ENCODE peak calls at places on chromosomes 7 and 10, in nine cellular contexts. A, Z, V, F, T, O, W, N and X are unnamed samples.
A peak's percentile ranks its signal among the peaks of the same experiment; 100 is the strongest.

GRCh38 chr7:26653430-26653911 is 210.9 kb downstream of the SKAP2 start:
- DNase-seq in W (no peak), V (peak; percentile 9), T (no peak), F (no peak), N (no peak), A (no peak), Z (no peak), O (peak; percentile 45), X (peak; percentile 81)

GRCh38 chr7:73899731-73900142 is 38.8 kb downstream of the TMEM270 start:
- DNase-seq in T (no peak), Z (no peak), N (peak; percentile 92), A (peak; percentile 83), V (no peak), F (no peak), W (peak; percentile 69), O (no peak), X (no peak)

GRCh38 chr7:158742065-158742821 is 37.6 kb upstream of the NCAPG2 start:
- DNase-seq in T (no peak), V (no peak), N (peak; percentile 57), W (no peak), Z (no peak), F (no peak), A (no peak), O (no peak), X (no peak)

GRCh38 chr10:100847440-100847839 is 65.3 kb upstream of the SLF2 start:
- DNase-seq in V (no peak), N (no peak), F (no peak), Z (peak; percentile 40), W (no peak), T (no peak), A (no peak), O (no peak), X (no peak)

GRCh38 chr7:6637544-6638229 is 569 bp downstream of the ZNF316 start:
- DNase-seq in A (no peak), N (no peak), Z (peak; percentile 33), W (no peak), O (peak; percentile 18), T (peak; percentile 47), F (peak; percentile 82), V (peak; percentile 66), X (no peak)

GRCh38 chr10:78470267-78471103 is 436.8 kb downstream of the RPS24 start:
- DNase-seq in O (no peak), F (no peak), T (no peak), V (no peak), Z (no peak), W (no peak), A (no peak), N (peak; percentile 91), X (no peak)

GRCh38 chr7:28767356-28767755 is 190.8 kb downstream of the TRIL start:
- DNase-seq in A (no peak), W (no peak), O (no peak), F (no peak), V (no peak), Z (no peak), T (no peak), N (no peak), X (no peak)

GRCh38 chr10:118163227-118163626 is 116.5 kb upstream of the RAB11FIP2 start:
- DNase-seq in A (no peak), F (no peak), Z (no peak), V (no peak), W (no peak), N (no peak), T (no peak), O (no peak), X (no peak)

GRCh38 chr7:114481995-114482394 is 67.4 kb downstream of the FOXP2 start:
- DNase-seq in V (no peak), F (no peak), T (no peak), O (peak; percentile 1), N (no peak), A (no peak), W (no peak), Z (no peak), X (no peak)

GRCh38 chr7:95922191-95922590 is 149.8 kb downstream of the DYNC1I1 start:
- DNase-seq in O (no peak), W (no peak), N (no peak), T (no peak), Z (no peak), V (no peak), F (no peak), A (no peak), X (no peak)

GRCh38 chr7:42237891-42238531 is 1.0 kb upstream of the GLI3 start:
- DNase-seq in A (no peak), T (no peak), F (no peak), Z (no peak), W (no peak), V (peak; percentile 75), N (no peak), O (no peak), X (peak; percentile 68)

GRCh38 chr10:77993612-77994011 is 35.7 kb downstream of the POLR3A start:
- DNase-seq in F (no peak), Z (no peak), T (no peak), O (no peak), V (no peak), A (no peak), N (no peak), W (no peak), X (no peak)

GRCh38 chr7:86600506-86601290 is 43.0 kb upstream of the GRM3 start:
- DNase-seq in T (no peak), W (no peak), F (no peak), Z (no peak), N (no peak), O (no peak), A (no peak), V (peak; percentile 4), X (no peak)

GRCh38 chr7:117873056-117873932 is at the start of gene CTTNBP2:
- DNase-seq in W (no peak), Z (no peak), T (peak; percentile 30), N (no peak), A (peak; percentile 19), V (peak; percentile 78), O (peak; percentile 42), F (peak; percentile 1), X (peak; percentile 58)

GRCh38 chr10:80090120-80090519 is 11.7 kb downstream of the TMEM254 start:
- DNase-seq in F (no peak), T (no peak), O (no peak), W (no peak), Z (no peak), N (no peak), A (no peak), V (no peak), X (no peak)

GRCh38 chr10:31554556-31554955 is 235.5 kb downstream of the ZEB1 start:
- DNase-seq in T (no peak), Z (no peak), F (no peak), V (no peak), O (no peak), W (no peak), N (no peak), A (no peak), X (no peak)

GRCh38 chr7:57225666-57226065 is 93.4 kb upstream of the ZNF479 start:
- DNase-seq in F (no peak), O (no peak), V (no peak), W (no peak), A (no peak), N (no peak), Z (no peak), T (no peak), X (no peak)

GRCh38 chr10:680146-680545 is 9.3 kb downstream of the DIP2C start:
- DNase-seq in F (no peak), V (no peak), A (no peak), W (no peak), O (no peak), Z (no peak), T (no peak), N (peak; percentile 53), X (no peak)

GRCh38 chr7:19899517-19899916 is 126.1 kb upstream of the TMEM196 start:
- DNase-seq in W (no peak), T (no peak), V (no peak), Z (no peak), F (no peak), N (no peak), O (no peak), A (no peak), X (no peak)

GRCh38 chr10:60732240-60733188 is 45.8 kb upstream of the CDK1 start:
- DNase-seq in T (no peak), N (no peak), O (peak; percentile 61), V (peak; percentile 49), F (peak; percentile 25), W (no peak), Z (no peak), A (no peak), X (no peak)

GRCh38 chr10:101052285-101052684 is 9.5 kb upstream of the KAZALD1 start:
- DNase-seq in V (no peak), N (no peak), O (no peak), A (peak; percentile 42), W (peak; percentile 52), T (no peak), Z (no peak), F (no peak), X (no peak)

GRCh38 chr7:50208335-50208982 is 96.1 kb upstream of the IKZF1 start:
- DNase-seq in W (no peak), A (no peak), V (no peak), Z (no peak), T (no peak), F (no peak), O (no peak), N (peak; percentile 82), X (no peak)

GRCh38 chr10:95333997-95334792 is 43.4 kb upstream of the PDLIM1 start:
- DNase-seq in A (peak; percentile 51), N (no peak), V (no peak), O (peak; percentile 15), T (no peak), F (no peak), Z (no peak), W (peak; percentile 71), X (peak; percentile 88)

GRCh38 chr7:1647961-1648631 is 22.0 kb upstream of the ELFN1 start:
- DNase-seq in F (no peak), A (no peak), O (no peak), W (no peak), N (no peak), V (no peak), T (no peak), Z (no peak), X (no peak)

GRCh38 chr7:44636041-44636580 is 29.7 kb downstream of the OGDH start:
- DNase-seq in T (no peak), A (no peak), W (no peak), O (peak; percentile 97), V (peak; percentile 46), N (no peak), Z (no peak), F (no peak), X (no peak)

GRCh38 chr7:36468361-36469140 is 78.9 kb downstream of the ANLN start:
- DNase-seq in F (no peak), A (no peak), O (no peak), W (no peak), V (no peak), T (no peak), N (no peak), Z (no peak), X (no peak)